ENCODE peak calls at places on chromosomes 11 and 22, in six cellular contexts. W is HepG2, B is HCT116, Z is GM12878, E is K562, Y is SK-N-SH. J is an unnamed sample.

GRCh38 chr11:110886241-110886640 is 174.0 kb upstream of the ARHGAP20 start:
- DNase-seq in Z (no peak), E (no peak), Y (no peak), W (no peak), B (no peak), J (no peak)

GRCh38 chr22:40000171-40000570 is 5.4 kb downstream of the FAM83F start:
- DNase-seq in Z (no peak), Y (no peak), B (no peak), E (no peak), W (no peak), J (no peak)

GRCh38 chr11:34255101-34255500 is 102.7 kb downstream of the ABTB2 start:
- DNase-seq in Y (no peak), E (no peak), W (no peak), Z (no peak), B (no peak), J (no peak)

GRCh38 chr11:3840289-3840869 is 380 bp downstream of the RHOG start:
- DNase-seq in W (no peak), Z (no peak), Y (peak; percentile 60), B (no peak), E (peak; percentile 45), J (no peak)

GRCh38 chr11:113874920-113875413 is 405 bp downstream of the USP28 start:
- DNase-seq in Y (peak; percentile 37), E (no peak), B (no peak), W (no peak), Z (no peak), J (no peak)

GRCh38 chr11:85040166-85040565 is 587.0 kb downstream of the DLG2 start:
- DNase-seq in Z (no peak), E (no peak), W (no peak), B (no peak), Y (no peak), J (no peak)

GRCh38 chr11:72239849-72240460 is 4.0 kb downstream of the PHOX2A start:
- DNase-seq in E (no peak), Z (no peak), B (no peak), Y (no peak), W (no peak), J (no peak)

GRCh38 chr11:4881188-4881587 is 512 bp upstream of the OR51T1 start:
- DNase-seq in Z (no peak), Y (no peak), W (no peak), B (no peak), E (no peak), J (no peak)

GRCh38 chr22:26887456-26887855 is 230.1 kb downstream of the MIAT start:
- DNase-seq in Y (no peak), B (no peak), E (no peak), W (no peak), Z (no peak), J (no peak)

GRCh38 chr22:46592390-46592872 is 27.8 kb upstream of the GRAMD4 start:
- DNase-seq in E (no peak), W (no peak), B (no peak), Y (no peak), Z (no peak), J (no peak)

GRCh38 chr11:65078151-65078550 is 5.7 kb downstream of the CDCA5 start:
- DNase-seq in Y (peak; percentile 68), B (peak; percentile 29), E (peak; percentile 66), Z (no peak), W (peak; percentile 49), J (peak; percentile 58)

GRCh38 chr22:32996702-32997101 is 61.5 kb downstream of the SYN3 start:
- DNase-seq in B (no peak), E (no peak), Z (no peak), W (no peak), Y (no peak), J (no peak)

GRCh38 chr22:41240377-41241132 is at the start of gene CHADL:
- DNase-seq in Y (peak; percentile 72), E (no peak), Z (no peak), B (no peak), W (peak; percentile 58), J (no peak)

GRCh38 chr11:130180491-130180890 is 20.9 kb downstream of the ST14 start:
- DNase-seq in E (no peak), Y (no peak), B (no peak), W (no peak), Z (no peak), J (no peak)

GRCh38 chr11:46238967-46239800 is 38.3 kb upstream of the CREB3L1 start:
- DNase-seq in Z (no peak), E (peak; percentile 78), B (peak; percentile 62), Y (peak; percentile 94), W (peak; percentile 40), J (no peak)

GRCh38 chr11:116601734-116602636 is 170.8 kb downstream of the BUD13 start:
- DNase-seq in B (no peak), W (no peak), E (no peak), Y (no peak), Z (no peak), J (no peak)

GRCh38 chr22:50059881-50060262 is 1.8 kb upstream of the TTLL8 start:
- DNase-seq in B (no peak), Z (no peak), W (no peak), E (no peak), Y (no peak), J (no peak)

DNA sequence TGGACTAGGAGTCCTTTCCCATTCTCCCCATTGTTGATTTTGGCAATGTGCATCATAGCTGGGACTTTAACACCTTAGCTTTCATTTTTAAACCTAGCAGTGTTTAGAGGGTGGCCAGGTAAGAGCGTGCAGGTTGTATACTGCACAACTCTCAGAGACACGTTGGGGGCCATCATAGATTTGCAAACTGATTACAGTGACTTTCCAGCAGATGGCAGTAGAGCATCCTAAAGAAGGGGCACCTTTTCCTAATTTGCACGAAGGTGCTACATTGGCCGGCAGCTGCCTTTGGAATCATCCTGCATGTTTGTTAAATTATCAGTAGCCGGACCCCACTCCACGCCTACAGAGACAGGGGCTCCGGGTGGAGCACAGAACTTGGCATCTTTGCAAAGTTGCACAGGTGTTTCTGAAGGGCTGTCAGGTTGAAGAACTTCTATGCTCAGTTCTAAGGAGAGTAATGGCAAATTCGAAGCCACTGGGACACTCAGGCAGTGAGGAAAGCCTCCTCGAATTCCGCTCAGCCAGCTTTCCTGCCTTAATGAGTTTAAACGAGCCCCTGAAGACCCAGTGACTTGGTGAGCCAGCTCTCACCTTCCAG is 7.7 kb downstream of the LHFPL7 start:
- DNase-seq in Y (peak; percentile 76), W (peak; percentile 49), E (peak; percentile 26), B (no peak), Z (no peak), J (no peak)
- TF ChIP-seq SIN3A in Y (no peak), W (no peak), E (no peak), B (no peak), Z (no peak), J (no peak)

DNA sequence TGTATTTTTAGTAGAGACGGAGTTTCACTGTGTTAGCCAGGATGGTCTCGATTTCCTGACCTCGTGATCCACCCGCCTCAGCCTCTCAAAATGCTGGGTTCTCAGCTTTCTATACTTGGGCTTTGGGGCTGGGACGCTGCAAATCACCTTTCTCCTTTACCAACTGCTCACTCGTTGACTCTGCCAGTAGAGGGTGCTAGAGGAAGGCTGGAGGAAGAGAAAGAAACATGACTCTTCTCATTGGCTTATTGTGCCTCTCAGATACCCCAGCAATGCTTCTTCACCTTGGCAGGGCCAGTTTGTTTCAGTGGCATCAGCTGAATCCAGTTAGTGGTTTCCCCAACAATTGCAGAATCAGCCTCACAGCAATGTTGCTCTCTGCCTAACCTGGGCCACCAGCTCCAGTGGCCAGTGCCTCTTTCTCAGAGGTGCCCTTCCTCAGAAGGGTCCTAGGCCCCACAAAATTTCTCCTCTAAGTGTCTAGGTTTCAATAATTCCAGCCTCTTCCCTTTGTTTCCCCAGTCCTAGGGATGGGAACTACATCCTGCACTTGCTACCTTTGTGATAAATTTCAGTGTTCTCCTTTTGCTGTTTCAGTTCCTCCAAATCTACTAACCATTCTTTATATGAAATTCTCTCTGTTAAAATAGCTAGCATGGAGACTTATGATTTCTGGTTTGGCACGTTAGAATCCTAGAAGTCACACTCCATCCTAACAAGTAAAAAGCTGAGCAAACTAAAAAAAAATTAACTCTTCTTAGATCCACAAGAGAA is 71.5 kb upstream of the VSTM5 start:
- DNase-seq in E (peak; percentile 57), Z (peak; percentile 4), B (peak; percentile 60), Y (peak; percentile 58), W (peak; percentile 56), J (peak; percentile 22)
- TF ChIP-seq REST in E (no peak), Z (no peak), B (no peak), Y (no peak), W (no peak), J (no peak)

GRCh38 chr11:60701509-60701818 is 2.1 kb downstream of the MS4A8 start:
- DNase-seq in B (no peak), W (no peak), E (no peak), Z (no peak), Y (no peak), J (no peak)
- TF ChIP-seq CTCF in B (no peak), W (no peak), E (peak; percentile 6), Z (no peak), Y (no peak), J (peak; percentile 45)

DNA sequence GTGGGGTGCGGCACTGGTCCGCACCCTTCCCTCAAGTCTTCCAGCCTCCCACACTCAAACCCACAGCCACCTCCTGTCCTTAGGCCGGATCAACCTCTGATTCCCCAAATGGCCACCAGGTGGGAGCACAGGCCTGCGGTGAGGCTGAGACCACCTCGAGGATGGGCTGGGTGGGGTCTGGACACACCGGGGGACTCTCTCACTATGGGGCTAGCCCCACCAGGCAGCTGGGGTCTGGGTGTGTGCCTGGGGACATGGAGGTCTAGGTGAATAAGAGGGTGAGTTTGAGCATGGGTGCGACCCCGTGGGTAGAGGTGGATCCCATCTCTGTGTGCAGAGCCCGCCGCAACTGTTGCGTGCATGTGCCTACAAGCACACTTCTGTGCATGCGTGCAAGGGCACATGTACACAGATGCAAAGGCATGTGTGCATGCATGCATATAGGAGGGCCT is 32.6 kb downstream of the MYO18B start:
- DNase-seq in Y (peak; percentile 84), E (no peak), Z (no peak), W (no peak), B (no peak), J (no peak)
- TF ChIP-seq SIN3A in Y (no peak), E (no peak), Z (no peak), W (no peak), B (no peak), J (no peak)

GRCh38 chr22:45223304-45224117 is 17.2 kb downstream of the KIAA0930 start:
- DNase-seq in Y (no peak), W (no peak), Z (no peak), B (no peak), E (peak; percentile 16), J (no peak)
- TF ChIP-seq REST in Y (no peak), W (no peak), Z (no peak), B (no peak), E (no peak), J (no peak)

DNA sequence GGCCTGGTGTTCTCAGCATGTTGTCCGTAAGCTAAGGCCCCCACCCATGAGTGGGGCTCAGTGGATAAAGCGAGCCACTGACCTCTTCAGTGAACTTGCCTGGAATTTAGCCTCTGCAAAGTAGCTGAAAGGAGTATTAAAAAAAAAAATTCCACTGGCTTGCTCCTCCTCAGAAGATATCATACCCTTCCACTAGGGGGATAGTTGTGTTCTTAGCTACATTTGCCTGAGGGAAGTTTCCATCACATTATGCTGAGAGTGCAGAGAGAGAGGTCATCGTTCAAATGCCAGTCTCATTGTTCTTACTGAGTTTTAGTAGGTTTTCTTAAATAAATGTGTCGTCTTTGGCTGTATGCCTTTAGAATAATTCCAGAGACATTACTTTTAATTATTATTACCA is 879.7 kb downstream of the JRKL start:
- DNase-seq in Y (peak; percentile 2), B (no peak), Z (no peak), E (no peak), W (peak; percentile 13), J (no peak)
- TF ChIP-seq CTCF in Y (peak; percentile 48), B (peak; percentile 6), Z (peak; percentile 11), E (peak; percentile 8), W (peak; percentile 3), J (no peak)

GRCh38 chr22:21980547-21980946 is 2.0 kb downstream of the TOP3B start:
- DNase-seq in B (no peak), W (no peak), E (no peak), Z (no peak), Y (no peak), J (no peak)
- TF ChIP-seq SIN3A in B (no peak), W (no peak), E (no peak), Z (no peak), Y (no peak), J (no peak)

J was measured in Panc1.